ENCODE peak calls at places on chromosomes 16 and 17, in seven cellular contexts. B is natural killer cell, K is breast epithelium, J is hepatocyte, O is fibroblast of lung, Q is colonic mucosa, T is nephron progenitor cell. X is an unnamed sample.

GRCh38 chr16:48340054-48340453 is 45.2 kb downstream of the SIAH1 start:
- DNase-seq in O (no peak), J (no peak), Q (no peak), K (no peak), T (no peak), B (no peak), X (no peak)

GRCh38 chr17:71910002-71910401 is 210.8 kb upstream of the SOX9 start:
- DNase-seq in J (no peak), O (no peak), Q (no peak), K (no peak), B (no peak), T (no peak), X (no peak)

GRCh38 chr17:70168044-70168978 is 1.0 kb upstream of the KCNJ2 start:
- DNase-seq in B (no peak), Q (peak; percentile 86), J (peak; percentile 81), O (peak; percentile 80), T (peak; percentile 57), K (peak; percentile 54), X (peak; percentile 73)

GRCh38 chr16:88468289-88469129 is 15.4 kb downstream of the ZFPM1 start:
- DNase-seq in Q (no peak), J (no peak), B (no peak), K (no peak), T (peak; percentile 81), O (peak; percentile 22), X (peak; percentile 83)

GRCh38 chr16:31513126-31513525 is 4.9 kb upstream of the RUSF1 start:
- DNase-seq in O (peak; percentile 22), Q (no peak), T (no peak), B (no peak), K (no peak), J (no peak), X (peak; percentile 47)

GRCh38 chr17:66593116-66593515 is 241.8 kb upstream of the CACNG5 start:
- DNase-seq in K (no peak), B (no peak), T (no peak), J (no peak), O (no peak), Q (no peak), X (no peak)

GRCh38 chr16:2952679-2953078 is 11.4 kb upstream of the KREMEN2 start:
- DNase-seq in K (no peak), J (no peak), T (no peak), Q (no peak), B (no peak), O (no peak), X (no peak)

GRCh38 chr16:57000271-57001025 is 11.1 kb downstream of the NLRC5 start:
- DNase-seq in O (peak; percentile 87), J (no peak), K (peak; percentile 55), Q (no peak), T (no peak), B (peak; percentile 40), X (peak; percentile 80)

GRCh38 chr17:41325611-41326010 is 10.1 kb upstream of the KRTAP17-1 start:
- DNase-seq in K (no peak), B (no peak), T (no peak), O (no peak), J (no peak), Q (no peak), X (no peak)

GRCh38 chr17:42675984-42676423 is 790 bp downstream of the PLEKHH3 start:
- DNase-seq in Q (peak; percentile 64), O (peak; percentile 50), T (peak; percentile 62), K (peak; percentile 84), J (peak; percentile 82), B (no peak), X (peak; percentile 42)

GRCh38 chr16:270381-271255 is 5.1 kb downstream of the RGS11 start:
- DNase-seq in T (no peak), Q (no peak), K (no peak), B (no peak), J (no peak), O (no peak), X (no peak)

GRCh38 chr17:69480197-69480596 is 65.7 kb downstream of the MAP2K6 start:
- DNase-seq in Q (no peak), J (no peak), B (no peak), T (no peak), K (no peak), O (no peak), X (peak; percentile 68)

GRCh38 chr17:28718317-28718672 is 627 bp upstream of the RAB34 start:
- DNase-seq in J (no peak), T (peak; percentile 57), O (no peak), B (no peak), K (no peak), Q (no peak), X (no peak)

GRCh38 chr16:79475841-79476240 is 124.7 kb downstream of the MAF start:
- DNase-seq in B (no peak), J (no peak), T (no peak), O (no peak), K (no peak), Q (no peak), X (no peak)

GRCh38 chr17:80319262-80319998 is 58.8 kb downstream of the RNF213 start:
- DNase-seq in T (no peak), O (no peak), B (no peak), Q (no peak), K (no peak), J (no peak), X (no peak)

GRCh38 chr16:81720973-81721907 is 57.9 kb upstream of the PLCG2 start:
- DNase-seq in J (no peak), T (no peak), B (no peak), O (peak; percentile 82), K (no peak), Q (no peak), X (no peak)

GRCh38 chr16:72987480-72987901 is 60.4 kb downstream of the ZFHX3 start:
- DNase-seq in T (no peak), K (peak; percentile 73), Q (no peak), O (no peak), B (no peak), J (no peak), X (peak; percentile 93)

GRCh38 chr17:81065500-81065899 is 30.5 kb downstream of the BAIAP2 start:
- DNase-seq in Q (no peak), K (no peak), O (no peak), T (no peak), J (no peak), B (no peak), X (no peak)

GRCh38 chr17:57563968-57564367 is 181.1 kb downstream of the CCDC182 start:
- DNase-seq in K (no peak), B (no peak), J (no peak), T (no peak), Q (no peak), O (no peak), X (no peak)

GRCh38 chr16:11597737-11598136 is 11.0 kb upstream of the LITAF start:
- DNase-seq in J (peak; percentile 81), Q (no peak), K (no peak), O (peak; percentile 53), T (no peak), B (no peak), X (no peak)

GRCh38 chr17:66423436-66423922 is 121.1 kb downstream of the PRKCA start:
- DNase-seq in T (no peak), Q (no peak), O (no peak), J (no peak), K (no peak), B (no peak), X (no peak)

GRCh38 chr17:4480929-4481898 is 17.5 kb upstream of the SPNS2 start:
- DNase-seq in T (no peak), Q (peak; percentile 90), J (peak; percentile 61), K (no peak), B (no peak), O (no peak), X (no peak)

DNA sequence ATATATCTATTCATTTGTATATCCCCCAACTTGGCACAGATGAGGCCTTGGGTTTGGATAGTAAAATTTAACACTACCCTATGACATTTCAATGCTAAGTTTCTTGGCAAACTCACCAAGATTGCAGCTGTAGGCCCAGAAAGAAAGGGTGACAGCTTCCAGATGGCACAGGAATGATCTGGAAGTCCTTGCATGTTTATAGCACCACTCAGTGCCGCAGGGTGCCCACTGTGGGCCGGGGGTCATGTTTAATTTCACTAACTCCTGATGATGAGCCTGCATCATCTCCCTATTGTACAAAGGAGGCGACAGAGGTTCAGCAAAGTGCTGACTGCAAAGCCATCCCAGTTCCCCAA is 166.0 kb downstream of the XYLT1 start:
- DNase-seq in O (peak; percentile 52), B (no peak), T (no peak), Q (peak; percentile 43), J (no peak), K (no peak), X (no peak)
- TF ChIP-seq CTCF in O (no peak), B (no peak), T (no peak), Q (no peak), J (peak; percentile 15), K (no peak), X (no peak)

DNA sequence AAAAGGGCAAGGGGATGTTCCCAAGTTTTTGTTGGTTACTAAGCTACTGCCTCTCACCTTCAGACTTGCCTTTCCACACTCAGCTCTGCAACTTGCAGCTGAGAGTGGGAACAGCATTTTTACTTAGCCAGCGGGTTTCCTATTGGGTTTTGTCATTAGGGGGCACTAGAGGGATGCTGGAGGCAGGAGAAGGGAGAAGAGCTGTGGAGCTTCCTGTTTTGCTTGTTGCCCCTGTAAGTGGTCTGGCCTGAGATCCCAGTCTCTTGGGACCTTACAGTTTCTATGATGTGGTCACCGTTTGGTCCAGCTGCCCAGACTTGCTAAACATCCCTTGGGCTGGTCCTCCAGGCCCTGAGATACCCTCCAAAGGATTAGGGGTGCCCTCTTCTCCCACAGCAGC is 209.6 kb upstream of the NLRP1 start:
- DNase-seq in T (no peak), K (no peak), Q (no peak), J (no peak), B (no peak), O (no peak), X (peak; percentile 34)
- TF ChIP-seq CTCF in T (peak; percentile 27), K (no peak), Q (no peak), J (peak; percentile 14), B (no peak), O (peak; percentile 13), X (peak; percentile 24)

DNA sequence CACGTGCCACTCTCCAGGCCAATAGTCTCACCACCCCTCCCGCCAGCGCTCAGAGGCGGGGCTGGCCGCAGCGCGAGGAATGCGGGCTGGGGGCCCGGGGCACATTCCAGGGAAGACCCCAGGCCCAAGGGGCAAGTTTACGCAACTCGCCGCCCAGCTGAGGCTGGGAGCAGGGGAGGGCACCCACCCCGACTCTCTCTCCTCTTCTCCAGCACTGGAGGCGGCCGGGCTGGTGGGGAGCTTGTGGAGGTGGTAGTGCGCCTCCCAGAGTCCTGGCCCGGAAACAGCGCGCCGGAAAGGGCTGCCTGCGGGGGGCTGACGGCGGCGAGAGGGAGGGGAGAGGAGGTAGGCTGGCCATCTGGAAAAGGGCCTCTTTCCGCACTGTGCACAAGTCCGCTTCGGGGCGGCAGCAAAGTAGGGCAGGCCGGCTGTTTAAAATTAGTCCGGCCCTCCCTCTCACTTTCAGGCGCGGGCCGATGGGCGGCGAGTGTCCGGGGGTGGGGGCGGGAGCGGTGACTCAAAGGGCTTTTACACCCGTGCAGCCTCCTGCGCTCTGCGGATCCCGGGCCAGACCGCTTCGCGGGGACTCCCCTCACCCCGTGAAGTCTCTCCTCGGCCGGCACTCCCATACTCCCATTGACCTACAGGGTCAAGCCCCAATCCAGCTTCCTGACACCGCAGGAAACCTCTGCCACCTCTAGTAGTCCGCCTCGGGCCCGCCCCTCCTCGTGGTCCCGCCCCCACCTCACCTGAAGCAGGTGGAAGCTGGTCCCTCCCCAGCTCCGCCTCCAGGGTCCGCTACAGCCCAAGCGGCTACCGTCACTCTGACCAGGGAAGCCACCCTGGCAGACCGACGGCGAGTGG is 968 bp downstream of the FHOD1 start:
- DNase-seq in T (peak; percentile 85), B (peak; percentile 59), O (peak; percentile 88), J (peak; percentile 91), Q (peak; percentile 96), K (peak; percentile 92), X (peak; percentile 89)
- TF ChIP-seq CTCF in T (no peak), B (no peak), O (peak; percentile 38), J (peak; percentile 56), Q (no peak), K (peak; percentile 26), X (peak; percentile 40)

GRCh38 chr16:59341368-59341767 is 607.3 kb upstream of the GOT2 start:
- DNase-seq in J (no peak), K (no peak), O (no peak), T (no peak), Q (no peak), B (no peak), X (no peak)
- TF ChIP-seq CTCF in J (no peak), K (no peak), O (no peak), T (no peak), Q (no peak), B (no peak), X (no peak)

X was measured in MCF 10A.